ENCODE peak calls at places on chromosomes 6 and 20, in nine cellular contexts. A is kidney; R is right cardiac atrium; L is PC-3; W is PC-9; Q is CD4-positive, alpha-beta T cell; J is CD4-positive, alpha-beta memory T cell; G is RWPE2; K is tibial artery. Z is an unnamed sample.
A peak's percentile ranks its signal among the peaks of the same experiment; 100 is the strongest.

GRCh38 chr6:117739869-117740268 is 64.6 kb downstream of the NUS1 start:
- DNase-seq in A (no peak), R (no peak), G (no peak), J (no peak), Q (no peak), W (no peak), L (no peak), K (no peak), Z (no peak)

GRCh38 chr6:168102093-168102985 is 23.3 kb upstream of the FRMD1 start:
- DNase-seq in G (no peak), R (no peak), W (no peak), L (no peak), Q (no peak), J (no peak), K (no peak), A (peak; percentile 80), Z (no peak)

GRCh38 chr6:30556964-30557682 is at the start of gene PRR3:
- DNase-seq in A (peak; percentile 94), W (peak; percentile 80), G (peak; percentile 86), J (peak; percentile 57), L (peak; percentile 92), K (peak; percentile 94), Q (peak; percentile 74), R (peak; percentile 86), Z (peak; percentile 92)

GRCh38 chr6:149924933-149925252 is 2.0 kb upstream of the RAET1G start:
- DNase-seq in W (no peak), R (no peak), A (no peak), J (no peak), G (no peak), L (no peak), Q (no peak), K (peak; percentile 64), Z (no peak)

GRCh38 chr6:43207286-43207685 is 22.0 kb downstream of the DNPH1 start:
- DNase-seq in L (no peak), Q (no peak), R (no peak), A (no peak), K (no peak), J (no peak), G (no peak), W (no peak), Z (no peak)

GRCh38 chr6:30508890-30509736 is 19.8 kb downstream of the HLA-E start:
- DNase-seq in Q (no peak), L (peak; percentile 25), G (no peak), W (no peak), A (no peak), R (no peak), K (no peak), J (peak; percentile 82), Z (no peak)

GRCh38 chr6:69416739-69417138 is 380.1 kb downstream of the LMBRD1 start:
- DNase-seq in W (no peak), K (no peak), G (no peak), J (no peak), A (no peak), R (no peak), Q (no peak), L (peak; percentile 2), Z (no peak)

GRCh38 chr6:128889870-128890269 is 6.9 kb downstream of the LAMA2 start:
- DNase-seq in L (no peak), G (no peak), J (no peak), A (no peak), W (no peak), Q (no peak), R (no peak), K (no peak), Z (no peak)

GRCh38 chr20:58693226-58694006 is 816 bp downstream of the NPEPL1 start:
- DNase-seq in W (peak; percentile 19), Q (no peak), R (no peak), A (peak; percentile 80), J (peak; percentile 24), G (peak; percentile 87), K (peak; percentile 68), L (peak; percentile 29), Z (no peak)

GRCh38 chr6:1870902-1871301 is 261.2 kb downstream of the FOXC1 start:
- DNase-seq in W (no peak), K (no peak), A (no peak), Q (no peak), L (no peak), J (no peak), G (no peak), R (no peak), Z (no peak)

GRCh38 chr6:3136361-3136760 is 17.9 kb downstream of the BPHL start:
- DNase-seq in Q (no peak), L (no peak), R (no peak), A (no peak), J (no peak), W (no peak), G (no peak), K (no peak), Z (no peak)

GRCh38 chr20:56978475-56978874 is 288.0 kb downstream of the BMP7 start:
- DNase-seq in Q (no peak), W (no peak), A (no peak), K (no peak), G (no peak), J (no peak), R (no peak), L (no peak), Z (no peak)

GRCh38 chr20:50199703-50200102 is 9.1 kb downstream of the CEBPB start:
- DNase-seq in A (no peak), W (no peak), K (no peak), R (no peak), L (no peak), G (no peak), J (no peak), Q (no peak), Z (no peak)

GRCh38 chr20:33127422-33128097 is 40.4 kb upstream of the BPIFA2 start:
- DNase-seq in J (no peak), W (no peak), L (no peak), G (no peak), Q (no peak), A (no peak), R (no peak), K (no peak), Z (no peak)

GRCh38 chr6:30091577-30092381 is 16.2 kb upstream of the RNF39 start:
- DNase-seq in R (no peak), A (peak; percentile 78), W (peak; percentile 88), J (no peak), K (no peak), L (peak; percentile 58), G (no peak), Q (no peak), Z (no peak)

GRCh38 chr6:7909323-7910276 is 988 bp downstream of the TXNDC5 start:
- DNase-seq in Q (peak; percentile 18), W (peak; percentile 52), K (no peak), A (peak; percentile 88), G (peak; percentile 71), J (no peak), L (peak; percentile 52), R (peak; percentile 72), Z (no peak)
- H3K27ac ChIP-seq in Q (no peak overlapping the region), W (peak overlapping the region; percentile 41), K (peak overlapping the region; percentile 75), A (peak overlapping the region; percentile 47), G (peak overlapping the region; percentile 57), J (peak overlapping the region; percentile 13), L (peak overlapping the region; percentile 48), R (peak overlapping the region; percentile 8), Z (no peak overlapping the region)

GRCh38 chr6:6901205-6901719 is 206.5 kb upstream of the RREB1 start:
- DNase-seq in Q (no peak), K (no peak), W (no peak), A (no peak), G (no peak), R (no peak), L (no peak), J (no peak), Z (no peak)
- H3K27ac ChIP-seq in Q (no peak overlapping the region), K (no peak overlapping the region), W (no peak overlapping the region), A (no peak overlapping the region), G (no peak overlapping the region), R (no peak overlapping the region), L (no peak overlapping the region), J (no peak overlapping the region), Z (no peak overlapping the region)

GRCh38 chr20:13289031-13289430 is 68.0 kb downstream of the ISM1 start:
- DNase-seq in K (no peak), G (no peak), A (no peak), L (no peak), Q (no peak), J (no peak), W (no peak), R (no peak), Z (no peak)

GRCh38 chr20:13292486-13292885 is 71.4 kb downstream of the ISM1 start:
- DNase-seq in R (no peak), J (no peak), K (no peak), A (no peak), W (no peak), G (no peak), Q (no peak), L (no peak), Z (no peak)

GRCh38 chr20:13288357-13288756 is 67.3 kb downstream of the ISM1 start:
- DNase-seq in Q (no peak), J (no peak), L (no peak), G (no peak), K (no peak), W (no peak), A (no peak), R (no peak), Z (no peak)

GRCh38 chr20:13290724-13291123 is 69.7 kb downstream of the ISM1 start:
- DNase-seq in R (no peak), J (no peak), K (no peak), A (no peak), G (no peak), Q (no peak), L (no peak), W (no peak), Z (no peak)

GRCh38 chr20:13291167-13291566 is 70.1 kb downstream of the ISM1 start:
- DNase-seq in R (no peak), G (no peak), A (no peak), L (no peak), Q (no peak), K (no peak), W (no peak), J (no peak), Z (no peak)
- H3K27ac ChIP-seq in R (no peak overlapping the region), G (no peak overlapping the region), A (peak overlapping the region; percentile 76), L (no peak overlapping the region), Q (no peak overlapping the region), K (no peak overlapping the region), W (no peak overlapping the region), J (no peak overlapping the region), Z (no peak overlapping the region)

GRCh38 chr6:15250440-15251168 is 4.7 kb downstream of the JARID2 start:
- DNase-seq in J (no peak), L (no peak), G (no peak), R (no peak), A (no peak), W (no peak), K (no peak), Q (no peak), Z (no peak)

GRCh38 chr6:15249371-15250019 is 3.6 kb downstream of the JARID2 start:
- DNase-seq in K (no peak), G (no peak), J (no peak), L (no peak), A (no peak), W (no peak), R (no peak), Q (no peak), Z (no peak)

GRCh38 chr6:15253107-15254073 is 7.5 kb downstream of the JARID2 start:
- DNase-seq in J (no peak), W (no peak), L (no peak), R (no peak), A (no peak), Q (no peak), K (no peak), G (no peak), Z (no peak)

GRCh38 chr6:15254074-15254975 is 8.5 kb downstream of the JARID2 start:
- DNase-seq in K (no peak), R (no peak), A (no peak), G (no peak), J (no peak), W (no peak), L (peak; percentile 61), Q (no peak), Z (no peak)

GRCh38 chr6:15252205-15252604 is 6.3 kb downstream of the JARID2 start:
- DNase-seq in K (no peak), G (no peak), J (no peak), R (no peak), W (no peak), L (no peak), A (no peak), Q (no peak), Z (no peak)
- H3K27ac ChIP-seq in K (no peak overlapping the region), G (no peak overlapping the region), J (peak overlapping the region; percentile 42), R (no peak overlapping the region), W (peak overlapping the region; percentile 73), L (no peak overlapping the region), A (no peak overlapping the region), Q (no peak overlapping the region), Z (no peak overlapping the region)

Z was measured in iPS DF 6.9.